ENCODE peak calls at places on chromosomes 13 and 19, in eight cellular contexts. W, Q, J, F, Z, B, O and H are unnamed samples.

GRCh38 chr13:33262069-33262487 is 23.5 kb downstream of the STARD13 start:
- DNase-seq in O (peak), J (no peak), Q (peak), W (peak), Z (no peak), B (no peak), F (no peak), H (no peak)

GRCh38 chr19:4523306-4524110 is 5.2 kb upstream of the PLIN4 start:
- DNase-seq in J (no peak), Q (peak), O (peak), Z (peak), B (no peak), F (no peak), W (peak), H (no peak)

GRCh38 chr19:58544591-58545285 is 874 bp downstream of the TRIM28 start:
- DNase-seq in O (peak), B (no peak), W (no peak), F (no peak), Z (peak), J (no peak), Q (peak), H (no peak)

GRCh38 chr13:43763143-43763759 is 23.5 kb downstream of the ENOX1 start:
- DNase-seq in W (no peak), Z (no peak), J (no peak), O (no peak), F (no peak), Q (no peak), B (no peak), H (no peak)

GRCh38 chr13:26785845-26786630 is 25.5 kb upstream of the GPR12 start:
- DNase-seq in B (no peak), J (no peak), F (no peak), O (peak), Z (no peak), W (peak), Q (no peak), H (no peak)

GRCh38 chr19:11418518-11419506 is at the start of gene RGL3:
- DNase-seq in B (no peak), Q (no peak), Z (peak), J (no peak), F (no peak), W (peak), O (no peak), H (no peak)

GRCh38 chr19:55486043-55486970 is 1.3 kb downstream of the NAT14 start:
- DNase-seq in F (no peak), Z (no peak), J (no peak), B (no peak), Q (no peak), W (no peak), O (peak), H (no peak)

GRCh38 chr19:13902993-13903555 is 2.8 kb downstream of the BRME1 start:
- DNase-seq in J (no peak), B (no peak), F (no peak), W (no peak), Q (no peak), O (no peak), Z (no peak), H (no peak)

GRCh38 chr19:16398530-16399241 is 73.1 kb downstream of the EPS15L1 start:
- DNase-seq in F (no peak), Q (peak), Z (no peak), B (no peak), W (no peak), J (no peak), O (peak), H (no peak)

GRCh38 chr13:33016414-33017409 is at the start of gene KL:
- DNase-seq in B (no peak), W (peak), Z (peak), Q (no peak), O (no peak), J (no peak), F (no peak), H (no peak)

DNA sequence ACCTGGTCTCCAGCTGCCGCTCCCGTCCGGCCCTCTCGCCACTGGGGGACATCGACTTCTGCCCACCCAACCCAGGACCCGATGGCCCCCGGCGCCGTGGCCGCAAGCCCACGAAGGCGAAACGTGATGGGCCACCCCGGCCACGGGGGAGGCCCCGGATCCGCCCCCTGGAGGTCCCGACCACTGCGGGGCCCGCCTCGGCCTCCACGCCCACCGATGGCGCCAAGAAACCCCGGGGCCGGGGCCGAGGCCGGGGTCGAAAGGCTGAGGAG is 6.7 kb downstream of the PRR12 start:
- DNase-seq in B (no peak), J (no peak), W (peak), Z (no peak), Q (no peak), F (no peak), O (no peak), H (no peak)
- H3K4me3 ChIP-seq in B (no peak), J (no peak), W (no peak), Z (no peak), Q (no peak), F (no peak), O (no peak), H (no peak)

DNA sequence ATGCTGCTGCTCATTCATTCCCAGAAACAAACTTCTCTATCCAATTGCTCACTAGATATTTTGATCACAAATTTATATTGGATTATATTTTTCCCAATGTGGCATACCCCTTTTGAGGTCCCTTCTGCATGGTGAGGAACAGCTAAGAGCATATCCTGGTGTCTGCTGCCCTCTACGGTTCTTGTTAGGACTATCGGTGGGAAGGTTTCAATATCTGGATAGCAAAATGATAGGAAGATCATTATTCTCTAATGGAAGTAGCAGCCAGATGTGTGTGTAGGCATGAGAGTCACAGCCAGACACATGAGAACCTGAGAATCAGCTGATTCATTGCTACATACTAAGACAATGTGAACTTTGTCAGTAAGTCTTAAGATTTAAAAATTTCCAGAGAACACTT is 1422.4 kb upstream of the MIR17HG start:
- DNase-seq in W (no peak), F (no peak), O (peak), B (no peak), Z (no peak), J (no peak), Q (peak), H (no peak)
- TF ChIP-seq CTCF in W (no peak), F (no peak), O (no peak), B (peak), Z (peak), J (peak), Q (no peak), H (peak)

DNA sequence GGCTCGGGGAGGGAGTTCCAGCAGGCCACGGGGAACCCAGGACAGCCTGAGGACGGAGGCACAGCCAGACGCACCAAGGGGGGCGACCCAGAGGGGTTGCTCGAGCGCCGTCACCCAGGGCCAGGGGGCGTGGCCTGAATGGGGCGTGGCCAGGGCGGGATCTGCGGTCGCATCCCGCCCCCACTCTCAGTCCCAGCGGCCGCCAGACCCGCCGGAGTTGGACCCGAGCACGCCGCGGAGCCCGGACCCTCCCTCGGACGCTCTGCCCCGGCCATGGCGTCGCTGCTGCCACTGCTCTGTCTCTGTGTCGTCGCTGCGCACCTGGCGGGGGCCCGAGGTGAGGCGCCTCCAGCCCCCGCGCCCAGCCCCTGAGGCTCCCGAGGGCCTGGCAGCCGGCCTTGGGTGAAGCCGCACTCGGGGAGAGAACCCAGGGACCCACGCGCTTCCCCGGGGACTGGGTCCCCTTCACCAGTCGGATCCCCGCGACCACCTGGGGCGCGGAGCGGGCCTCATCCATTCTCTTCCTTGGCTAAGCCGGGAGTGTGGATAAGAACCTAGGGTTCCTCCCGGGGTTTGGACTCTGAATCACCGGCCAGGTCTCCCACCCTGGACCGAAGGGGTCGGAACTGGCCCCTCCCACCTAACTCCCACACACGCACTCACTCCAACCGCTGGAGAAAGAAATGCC is at the start of gene CILP2:
- DNase-seq in O (no peak), W (peak), B (no peak), Q (no peak), F (no peak), J (no peak), Z (no peak), H (no peak)
- H3K4me3 ChIP-seq in O (peak), W (peak), B (peak), Q (no peak), F (peak), J (no peak), Z (peak), H (peak)

GRCh38 chr13:111033172-111034133 is 81.7 kb upstream of the ARHGEF7 start:
- DNase-seq in O (no peak), Q (no peak), F (no peak), B (no peak), W (no peak), J (no peak), Z (no peak), H (no peak)
- TF ChIP-seq CTCF in O (peak), Q (no peak), F (no peak), B (no peak), W (no peak), J (no peak), Z (no peak), H (no peak)

DNA sequence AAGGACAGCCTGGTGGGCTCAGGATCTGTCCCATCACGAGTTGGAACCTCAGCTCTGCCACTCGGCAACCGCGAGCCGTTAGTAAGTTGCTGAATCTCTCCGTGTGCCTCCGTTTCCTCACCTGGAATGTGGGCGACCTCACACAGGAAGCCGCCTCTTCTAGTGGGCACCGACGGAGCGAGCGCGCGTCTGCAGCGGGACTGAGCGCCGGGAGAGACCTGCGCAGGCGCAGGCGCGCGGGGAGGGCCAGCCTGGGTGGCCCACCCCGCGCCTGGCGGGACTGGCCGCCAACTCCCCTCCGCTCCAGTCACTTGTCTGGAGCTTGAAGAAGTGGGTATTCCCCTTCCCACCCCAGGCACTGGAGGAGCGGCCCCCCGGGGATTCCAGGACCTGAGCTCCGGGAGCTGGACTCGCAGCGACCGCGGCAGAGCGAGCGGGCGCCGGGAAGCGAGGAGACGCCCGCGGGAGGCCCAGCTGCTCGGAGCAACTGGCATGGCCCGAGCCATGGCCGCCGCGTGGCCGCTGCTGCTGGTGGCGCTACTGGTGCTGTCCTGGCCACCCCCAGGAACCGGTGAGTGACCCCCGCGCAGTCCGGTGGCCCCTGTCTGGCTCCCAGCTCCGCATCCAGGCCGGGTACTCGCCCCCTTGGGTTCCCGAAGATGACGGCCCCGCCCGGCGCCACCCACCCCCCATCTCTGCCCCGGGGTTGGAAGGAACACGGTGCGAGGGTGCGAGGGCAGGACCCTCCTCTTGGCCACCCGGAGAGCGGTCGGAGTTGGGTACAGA is at the start of gene PVR:
- DNase-seq in J (no peak), W (peak), B (no peak), O (peak), Z (peak), Q (peak), F (peak), H (no peak)
- H3K4me3 ChIP-seq in J (peak), W (peak), B (peak), O (peak), Z (peak), Q (peak), F (peak), H (peak)